ENCODE peak calls at places on chromosome 17, in four cellular contexts. R is SK-N-SH, L is H1, T is K562. X is an unnamed sample.

GRCh38 chr17:8290043-8290442 is 1.6 kb downstream of the RANGRF start:
- DNase-seq in L (no peak), R (no peak), T (no peak), X (no peak)

GRCh38 chr17:43861960-43862359 is 15.0 kb downstream of the CD300LG start:
- DNase-seq in L (no peak), R (no peak), T (no peak), X (no peak)

GRCh38 chr17:3697157-3697515 is 1.2 kb upstream of the P2RX5 start:
- DNase-seq in L (no peak), T (no peak), R (no peak), X (no peak)

GRCh38 chr17:13864551-13864950 is 204.8 kb upstream of the COX10 start:
- DNase-seq in T (no peak), R (no peak), L (no peak), X (no peak)

GRCh38 chr17:72432143-72432604 is 311.4 kb downstream of the SOX9 start:
- DNase-seq in T (no peak), R (peak; percentile 85), L (no peak), X (no peak)

GRCh38 chr17:42198897-42199296 is 4.6 kb upstream of the GHDC start:
- DNase-seq in T (no peak), R (no peak), L (no peak), X (no peak)

GRCh38 chr17:79803997-79804855 is 7.3 kb upstream of the CBX8 start:
- DNase-seq in L (no peak), T (no peak), R (peak; percentile 45), X (peak; percentile 43)

GRCh38 chr17:69358688-69359596 is 32.0 kb upstream of the ABCA5 start:
- DNase-seq in T (peak; percentile 6), L (peak; percentile 21), R (peak; percentile 36), X (peak; percentile 4)

GRCh38 chr17:39923836-39924690 is 3.3 kb downstream of the ORMDL3 start:
- DNase-seq in T (no peak), R (no peak), L (no peak), X (no peak)

GRCh38 chr17:79552405-79552804 is 58.4 kb downstream of the RBFOX3 start:
- DNase-seq in L (no peak), R (no peak), T (no peak), X (no peak)

GRCh38 chr17:79182176-79183160 is 107.8 kb downstream of the ENGASE start:
- DNase-seq in R (no peak), L (no peak), T (no peak), X (no peak)

GRCh38 chr17:21511368-21512195 is 135.4 kb downstream of the KCNJ12 start:
- DNase-seq in R (peak; percentile 89), T (peak; percentile 73), L (peak; percentile 67), X (no peak)

GRCh38 chr17:58268774-58269556 is 11.8 kb downstream of the MPO start:
- DNase-seq in T (no peak), L (no peak), R (peak; percentile 15), X (no peak)

GRCh38 chr17:15436399-15437369 is 30.7 kb downstream of the CDRT4 start:
- DNase-seq in T (peak; percentile 63), R (no peak), L (no peak), X (no peak)

GRCh38 chr17:557371-557770 is 157.3 kb downstream of the VPS53 start:
- DNase-seq in T (no peak), R (no peak), L (no peak), X (no peak)

GRCh38 chr17:28941251-28941650 is 10.1 kb downstream of the PHF12 start:
- DNase-seq in R (no peak), T (no peak), L (no peak), X (no peak)

GRCh38 chr17:42679492-42680330 is 1.9 kb downstream of the CCR10 start:
- DNase-seq in R (peak; percentile 86), L (no peak), T (peak; percentile 76), X (no peak)

GRCh38 chr17:74972107-74972972 is at the start of gene HID1:
- DNase-seq in T (peak; percentile 80), R (peak; percentile 96), L (no peak), X (no peak)

GRCh38 chr17:78023042-78023441 is 64.5 kb downstream of the TNRC6C start:
- DNase-seq in R (no peak), L (no peak), T (no peak), X (no peak)

GRCh38 chr17:78019367-78019975 is 61.0 kb downstream of the TNRC6C start:
- DNase-seq in T (peak; percentile 66), R (peak; percentile 40), L (no peak), X (peak; percentile 9)

GRCh38 chr17:78020717-78021108 is 62.2 kb downstream of the TNRC6C start:
- DNase-seq in T (no peak), R (no peak), L (no peak), X (peak; percentile 4)

GRCh38 chr17:78022425-78022824 is 63.9 kb downstream of the TNRC6C start:
- DNase-seq in T (no peak), L (no peak), R (no peak), X (no peak)

DNA sequence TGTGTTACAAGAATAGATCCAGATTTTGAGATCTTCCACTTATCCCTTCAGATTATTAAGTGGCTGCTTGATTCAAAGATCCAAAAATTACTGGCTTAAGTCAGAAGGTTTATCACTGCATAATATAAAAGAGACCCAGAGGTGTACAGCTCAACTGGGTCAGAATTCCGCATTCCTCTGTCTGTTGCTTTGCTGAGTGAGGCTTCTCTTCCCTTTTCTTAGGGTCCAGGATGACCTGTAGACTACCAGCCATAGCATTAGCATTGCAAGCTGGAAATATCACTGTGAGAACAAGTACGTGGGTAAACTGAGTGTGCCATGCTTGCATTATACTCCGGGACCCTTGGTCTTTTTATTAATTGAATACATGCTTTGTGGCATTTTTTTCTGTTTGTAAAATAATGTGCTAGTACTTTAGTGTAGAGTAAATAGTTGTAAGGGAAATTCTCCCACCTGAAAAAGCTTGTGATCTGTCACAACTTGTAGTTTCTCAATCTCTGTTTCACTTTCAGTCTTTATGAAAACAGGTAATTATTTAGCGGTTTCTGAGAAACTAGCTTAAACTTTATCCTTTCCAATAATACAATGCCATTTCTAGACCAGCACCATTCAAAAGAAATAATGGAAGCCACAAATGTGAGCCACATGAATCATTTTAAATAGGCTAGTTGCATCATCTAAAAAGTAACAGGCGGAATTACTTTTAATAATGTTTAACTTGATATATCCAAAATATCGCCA is 61.6 kb downstream of the TNRC6C start:
- DNase-seq in R (no peak), L (no peak), T (no peak), X (peak; percentile 60)
- TF ChIP-seq NRF1 in R (no peak), L (no peak), T (no peak), X (no peak)

DNA sequence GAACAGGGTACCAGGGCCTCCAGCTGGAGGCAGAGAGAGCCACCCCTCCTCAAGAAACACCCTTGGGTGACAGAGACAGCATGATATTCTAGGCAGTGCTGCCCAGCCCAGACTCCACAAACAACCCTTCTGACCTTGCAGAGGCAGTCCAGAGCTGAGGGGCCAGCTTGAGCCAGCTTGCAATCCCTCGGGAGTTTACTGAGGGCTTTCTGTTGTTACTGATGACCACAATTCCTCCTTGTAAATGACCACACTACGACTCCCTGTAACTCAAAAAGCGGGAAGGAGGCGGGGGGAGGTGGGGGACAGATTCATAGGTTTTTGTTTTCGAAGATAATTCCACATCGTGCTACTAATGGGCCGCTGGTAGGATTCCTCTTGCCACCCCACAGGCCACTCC is 18.7 kb upstream of the MNT start:
- DNase-seq in L (no peak), R (no peak), T (no peak), X (no peak)
- TF ChIP-seq YY1 in L (no peak), R (no peak), T (no peak), X (no peak)

GRCh38 chr17:67633751-67634191 is 84.0 kb upstream of the NOL11 start:
- DNase-seq in T (no peak), L (no peak), R (no peak), X (no peak)

GRCh38 chr17:67625971-67626370 is 91.8 kb upstream of the NOL11 start:
- DNase-seq in L (no peak), R (no peak), T (no peak), X (no peak)

GRCh38 chr17:67628580-67629013 is 89.1 kb upstream of the NOL11 start:
- DNase-seq in T (peak; percentile 20), L (peak; percentile 29), R (peak; percentile 64), X (no peak)

GRCh38 chr17:67624886-67625656 is 92.7 kb upstream of the NOL11 start:
- DNase-seq in R (no peak), T (no peak), L (no peak), X (no peak)

DNA sequence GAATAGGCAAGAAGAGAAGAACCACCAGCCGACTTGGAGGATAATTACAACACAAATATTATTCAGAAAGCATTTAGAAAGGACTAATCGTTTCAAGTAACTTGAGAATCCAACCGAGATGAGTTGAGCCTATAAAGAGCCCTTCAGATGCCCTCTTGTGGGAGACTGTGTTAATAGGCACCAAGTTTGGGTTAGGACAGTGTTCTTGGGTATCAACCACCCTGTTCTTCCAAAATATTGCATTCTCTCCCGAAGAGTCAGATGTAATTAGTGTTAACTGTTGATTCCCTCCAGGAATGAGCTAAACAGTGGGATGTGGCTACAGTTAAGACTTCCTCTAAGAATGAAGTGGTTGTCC is 87.8 kb upstream of the NOL11 start:
- DNase-seq in L (no peak), T (peak; percentile 6), R (peak; percentile 59), X (no peak)
- TF ChIP-seq NRF1 in L (no peak), T (no peak), R (no peak), X (no peak)

GRCh38 chr17:80945736-80946135 is 45.9 kb upstream of the CHMP6 start:
- DNase-seq in T (no peak), L (no peak), R (peak; percentile 36), X (no peak)

GRCh38 chr17:80948091-80948960 is 43.3 kb upstream of the CHMP6 start:
- DNase-seq in T (no peak), R (peak; percentile 27), L (no peak), X (no peak)

GRCh38 chr17:80944326-80944725 is 47.3 kb upstream of the CHMP6 start:
- DNase-seq in L (no peak), T (no peak), R (no peak), X (no peak)

GRCh38 chr17:80947200-80947940 is 44.3 kb upstream of the CHMP6 start:
- DNase-seq in L (no peak), T (no peak), R (no peak), X (no peak)

GRCh38 chr17:80946449-80946848 is 45.2 kb upstream of the CHMP6 start:
- DNase-seq in T (no peak), R (no peak), L (no peak), X (no peak)
- TF ChIP-seq YY1 in T (no peak), R (no peak), L (no peak), X (no peak)